ENCODE peak calls at places on chromosomes 5 and 9, in seven cellular contexts. Q is H9, Y is mesenchymal stem cell, O is H1, S is neuronal stem cell, N is mesendoderm, E is IMR-90. K is an unnamed sample.

GRCh38 chr5:42648036-42648435 is 108.6 kb upstream of the CCDC152 start:
- DNase-seq in Q (no peak), Y (no peak), O (no peak), S (no peak), N (no peak), E (no peak), K (no peak)

GRCh38 chr5:55994502-55994997 is at the start of gene IL6ST:
- DNase-seq in Q (peak; percentile 77), Y (peak; percentile 96), O (no peak), S (no peak), N (peak; percentile 85), E (peak; percentile 93), K (peak; percentile 75)

GRCh38 chr5:52580921-52581320 is 206.8 kb upstream of the ITGA1 start:
- DNase-seq in Q (no peak), Y (no peak), O (no peak), S (no peak), N (no peak), E (peak; percentile 27), K (no peak)

GRCh38 chr5:1088031-1088430 is 23.8 kb downstream of the SLC12A7 start:
- DNase-seq in Q (no peak), Y (no peak), O (no peak), S (no peak), N (no peak), E (no peak), K (no peak)

GRCh38 chr5:34564706-34565235 is 91.4 kb upstream of the RAI14 start:
- DNase-seq in Q (no peak), Y (no peak), O (no peak), S (no peak), N (no peak), E (no peak), K (no peak)

GRCh38 chr5:123460296-123460729 is 37.1 kb upstream of the CEP120 start:
- DNase-seq in Q (no peak), Y (peak; percentile 50), O (no peak), S (no peak), N (peak; percentile 86), E (peak; percentile 71), K (peak; percentile 7)

GRCh38 chr9:85599540-85600140 is 142.1 kb downstream of the AGTPBP1 start:
- DNase-seq in Q (no peak), Y (no peak), O (no peak), S (no peak), N (no peak), E (peak; percentile 20), K (peak; percentile 70)

GRCh38 chr9:13291718-13292117 is 12.2 kb upstream of the MPDZ start:
- DNase-seq in Q (no peak), Y (no peak), O (no peak), S (no peak), N (no peak), E (no peak), K (no peak)

GRCh38 chr5:39424751-39425524 is at the start of gene DAB2:
- DNase-seq in Q (peak; percentile 91), Y (peak; percentile 98), O (peak; percentile 88), S (peak; percentile 82), N (peak; percentile 98), E (peak; percentile 96), K (peak; percentile 92)

GRCh38 chr9:30522486-30522885 is 1862.0 kb upstream of the ACO1 start:
- DNase-seq in Q (no peak), Y (no peak), O (no peak), S (no peak), N (no peak), E (no peak), K (no peak)

GRCh38 chr5:61466017-61466416 is 134.0 kb downstream of the ZSWIM6 start:
- DNase-seq in Q (no peak), Y (no peak), O (no peak), S (no peak), N (no peak), E (no peak), K (no peak)
- H3K23ac ChIP-seq in Q (no peak overlapping the region), Y (no peak overlapping the region), O (no peak overlapping the region), S (no peak overlapping the region), N (no peak overlapping the region), E (no peak overlapping the region), K (no peak overlapping the region)

GRCh38 chr9:18591261-18591660 is 117.3 kb downstream of the ADAMTSL1 start:
- DNase-seq in Q (no peak), Y (no peak), O (no peak), S (no peak), N (no peak), E (no peak), K (no peak)
- H3K23ac ChIP-seq in Q (no peak overlapping the region), Y (no peak overlapping the region), O (no peak overlapping the region), S (no peak overlapping the region), N (no peak overlapping the region), E (no peak overlapping the region), K (no peak overlapping the region)

GRCh38 chr5:110115485-110115884 is 425.8 kb downstream of the MAN2A1 start:
- DNase-seq in Q (no peak), Y (no peak), O (no peak), S (no peak), N (no peak), E (no peak), K (no peak)

GRCh38 chr5:110112355-110112754 is 422.6 kb downstream of the MAN2A1 start:
- DNase-seq in Q (no peak), Y (no peak), O (no peak), S (no peak), N (peak; percentile 16), E (no peak), K (no peak)

DNA sequence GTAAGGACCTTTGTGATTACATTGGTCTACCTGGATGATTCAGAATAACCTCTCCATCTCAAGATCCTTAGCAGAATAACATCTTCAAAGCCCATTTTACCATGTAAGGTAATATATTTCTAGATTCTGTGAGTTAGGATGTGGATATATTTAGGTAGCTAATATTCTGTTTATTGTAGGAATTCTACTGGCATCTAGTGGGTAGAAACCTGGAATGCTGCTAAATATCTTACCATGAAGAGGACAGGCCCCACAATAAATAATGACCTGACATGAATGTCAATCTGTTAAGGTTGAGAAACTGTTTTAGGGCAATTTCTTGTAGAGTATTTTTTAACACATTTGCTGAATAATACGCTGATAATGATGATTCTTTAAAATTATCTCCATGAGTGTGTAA is 426.8 kb downstream of the MAN2A1 start:
- DNase-seq in Q (no peak), Y (no peak), O (no peak), S (no peak), N (no peak), E (no peak), K (no peak)
- H3K23ac ChIP-seq in Q (no peak overlapping the region), Y (no peak overlapping the region), O (no peak overlapping the region), S (no peak overlapping the region), N (no peak overlapping the region), E (no peak overlapping the region), K (no peak overlapping the region)

DNA sequence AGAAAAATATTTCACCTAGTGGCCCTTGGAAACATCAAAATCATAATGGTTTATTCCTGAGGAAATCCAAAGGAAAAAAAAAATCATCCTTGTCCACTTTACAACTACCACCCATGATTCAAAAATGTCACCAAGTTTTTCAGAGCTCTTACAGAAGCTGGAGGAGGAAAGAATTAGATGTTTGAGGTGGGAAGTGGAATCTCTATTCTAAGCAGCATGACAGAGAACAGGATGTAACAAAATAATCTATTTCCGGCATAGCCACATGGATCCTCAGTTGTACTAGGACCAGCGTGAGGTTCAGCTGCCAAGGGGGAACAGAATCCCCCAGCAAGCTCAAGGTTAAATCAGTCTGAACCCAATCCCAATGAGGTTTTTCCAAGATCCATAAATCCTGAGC is 40.2 kb downstream of the FBXW11 start:
- DNase-seq in Q (no peak), Y (no peak), O (no peak), S (no peak), N (no peak), E (no peak), K (no peak)
- H3K23ac ChIP-seq in Q (no peak overlapping the region), Y (no peak overlapping the region), O (no peak overlapping the region), S (no peak overlapping the region), N (no peak overlapping the region), E (peak overlapping the region; percentile 14), K (no peak overlapping the region)

GRCh38 chr9:121727295-121728028 is 76.0 kb downstream of the DAB2IP start:
- DNase-seq in Q (no peak), Y (no peak), O (no peak), S (no peak), N (no peak), E (no peak), K (no peak)

GRCh38 chr9:121729769-121730168 is 78.3 kb downstream of the DAB2IP start:
- DNase-seq in Q (no peak), Y (no peak), O (no peak), S (no peak), N (no peak), E (no peak), K (no peak)

GRCh38 chr9:121730188-121730587 is 78.8 kb downstream of the DAB2IP start:
- DNase-seq in Q (no peak), Y (no peak), O (no peak), S (no peak), N (no peak), E (no peak), K (no peak)

GRCh38 chr9:121731090-121731489 is 79.7 kb downstream of the DAB2IP start:
- DNase-seq in Q (no peak), Y (no peak), O (no peak), S (no peak), N (no peak), E (no peak), K (no peak)

GRCh38 chr9:121728916-121729315 is 77.5 kb downstream of the DAB2IP start:
- DNase-seq in Q (no peak), Y (no peak), O (no peak), S (no peak), N (no peak), E (no peak), K (peak; percentile 77)
- H3K23ac ChIP-seq in Q (no peak overlapping the region), Y (no peak overlapping the region), O (no peak overlapping the region), S (no peak overlapping the region), N (no peak overlapping the region), E (no peak overlapping the region), K (no peak overlapping the region)

K was measured in trophoblast cell.